ENCODE peak calls at places on chromosomes 7 and 10, in five cellular contexts. J is astrocyte of the spinal cord, Y is GM06990, T is fibroblast of lung, A is HFF-Myc. L is an unnamed sample.

GRCh38 chr7:135853499-135853898 is 104.9 kb upstream of the FAM180A start:
- DNase-seq in J (peak), T (peak), Y (no peak), A (peak), L (no peak)

GRCh38 chr7:155349601-155350331 is 52.1 kb downstream of the INSIG1 start:
- DNase-seq in J (no peak), Y (no peak), T (no peak), A (no peak), L (no peak)

GRCh38 chr7:27115161-27116018 is 12.9 kb upstream of the HOXA2 start:
- DNase-seq in A (no peak), Y (no peak), T (peak), J (peak), L (no peak)

GRCh38 chr7:135714534-135715009 is 13.4 kb downstream of the SLC13A4 start:
- DNase-seq in J (peak), A (no peak), T (peak), Y (no peak), L (no peak)

GRCh38 chr10:94005050-94005449 is 11.3 kb downstream of the PLCE1 start:
- DNase-seq in Y (no peak), T (peak), A (no peak), J (peak), L (no peak)

GRCh38 chr7:142804715-142805114 is 33.9 kb downstream of the PRSS2 start:
- DNase-seq in Y (no peak), A (no peak), T (no peak), J (no peak), L (no peak)

GRCh38 chr10:132563485-132564248 is 26.1 kb downstream of the INPP5A start:
- DNase-seq in A (no peak), T (peak), Y (peak), J (peak), L (peak)

GRCh38 chr10:90969148-90969547 is 48.3 kb upstream of the ANKRD1 start:
- DNase-seq in J (no peak), A (no peak), T (peak), Y (no peak), L (no peak)

GRCh38 chr7:47221826-47222225 is 360.1 kb downstream of the TNS3 start:
- DNase-seq in Y (no peak), A (no peak), T (peak), J (no peak), L (no peak)

GRCh38 chr10:60877066-60877776 is 66.8 kb downstream of the RHOBTB1 start:
- DNase-seq in Y (no peak), J (no peak), T (no peak), A (no peak), L (no peak)

GRCh38 chr7:106775552-106775936 is 89.5 kb upstream of the PIK3CG start:
- DNase-seq in J (peak), T (peak), Y (no peak), A (peak), L (no peak)

GRCh38 chr7:83173664-83174063 is 11.0 kb upstream of the PCLO start:
- DNase-seq in Y (no peak), A (no peak), J (no peak), T (no peak), L (no peak)

GRCh38 chr7:5704534-5704922 is 76.9 kb downstream of the RNF216 start:
- DNase-seq in Y (no peak), T (peak), A (no peak), J (peak), L (peak)

GRCh38 chr7:113936535-113936934 is 17.7 kb upstream of the PPP1R3A start:
- DNase-seq in J (no peak), A (no peak), Y (no peak), T (no peak), L (no peak)

GRCh38 chr10:3766046-3766761 is 18.8 kb downstream of the KLF6 start:
- DNase-seq in T (no peak), A (no peak), J (no peak), Y (no peak), L (no peak)

GRCh38 chr7:100432621-100433275 is 3.1 kb downstream of the MEPCE start:
- DNase-seq in J (no peak), A (no peak), T (no peak), Y (no peak), L (no peak)

GRCh38 chr10:101075775-101076174 is 14.0 kb downstream of the KAZALD1 start:
- DNase-seq in T (no peak), Y (no peak), J (no peak), A (no peak), L (no peak)

GRCh38 chr10:63437334-63437949 is 28.3 kb downstream of the JMJD1C start:
- DNase-seq in J (no peak), A (no peak), Y (no peak), T (peak), L (no peak)

GRCh38 chr7:157010588-157011332 is at the start of gene MNX1:
- DNase-seq in T (peak), Y (peak), A (no peak), J (no peak), L (peak)

GRCh38 chr10:119283818-119284217 is 76.4 kb downstream of the GRK5 start:
- DNase-seq in A (no peak), T (no peak), Y (peak), J (no peak), L (no peak)

GRCh38 chr7:74032191-74032490 is 4.2 kb downstream of the ELN start:
- DNase-seq in J (peak), Y (no peak), A (no peak), T (peak), L (peak)

GRCh38 chr10:79490400-79491081 is 21.8 kb upstream of the EIF5AL1 start:
- DNase-seq in Y (no peak), A (no peak), J (peak), T (peak), L (peak)

GRCh38 chr7:128707752-128708151 is 31.4 kb upstream of the CALU start:
- DNase-seq in A (no peak), Y (no peak), J (no peak), T (no peak), L (no peak)

GRCh38 chr7:1068656-1069055 is 19.3 kb upstream of the GPER1 start:
- DNase-seq in T (no peak), A (no peak), J (no peak), Y (no peak), L (no peak)

GRCh38 chr7:8480466-8480865 is 47.1 kb downstream of the NXPH1 start:
- DNase-seq in A (no peak), T (peak), J (peak), Y (no peak), L (no peak)

GRCh38 chr10:96719850-96720421 is 378 bp downstream of the PIK3AP1 start:
- DNase-seq in J (no peak), T (peak), Y (peak), A (no peak), L (peak)

GRCh38 chr7:70303780-70304179 is 705.5 kb downstream of the AUTS2 start:
- DNase-seq in T (no peak), A (no peak), J (no peak), Y (no peak), L (no peak)

GRCh38 chr10:84563355-84563754 is 235.0 kb downstream of the CCSER2 start:
- DNase-seq in J (no peak), T (no peak), Y (no peak), A (no peak), L (no peak)

GRCh38 chr10:5618829-5619228 is 47.6 kb downstream of the ASB13 start:
- DNase-seq in J (no peak), T (no peak), A (no peak), Y (no peak), L (peak)

GRCh38 chr7:92590711-92591310 is 621 bp upstream of the FAM133B start:
- DNase-seq in T (no peak), J (no peak), A (no peak), Y (no peak), L (no peak)

GRCh38 chr7:92589056-92589455 is 1.1 kb downstream of the FAM133B start:
- DNase-seq in Y (no peak), T (no peak), A (no peak), J (no peak), L (no peak)

GRCh38 chr7:92598310-92598981 is 8.3 kb upstream of the FAM133B start:
- DNase-seq in Y (no peak), T (no peak), J (no peak), A (no peak), L (no peak)

GRCh38 chr7:92595281-92595680 is 5.1 kb upstream of the FAM133B start:
- DNase-seq in T (peak), Y (no peak), A (peak), J (peak), L (no peak)

GRCh38 chr7:92594746-92595145 is 4.6 kb upstream of the FAM133B start:
- DNase-seq in J (no peak), Y (no peak), T (no peak), A (no peak), L (no peak)
- TF ChIP-seq CTCF in J (no peak), Y (no peak), T (no peak), A (no peak), L (no peak)

DNA sequence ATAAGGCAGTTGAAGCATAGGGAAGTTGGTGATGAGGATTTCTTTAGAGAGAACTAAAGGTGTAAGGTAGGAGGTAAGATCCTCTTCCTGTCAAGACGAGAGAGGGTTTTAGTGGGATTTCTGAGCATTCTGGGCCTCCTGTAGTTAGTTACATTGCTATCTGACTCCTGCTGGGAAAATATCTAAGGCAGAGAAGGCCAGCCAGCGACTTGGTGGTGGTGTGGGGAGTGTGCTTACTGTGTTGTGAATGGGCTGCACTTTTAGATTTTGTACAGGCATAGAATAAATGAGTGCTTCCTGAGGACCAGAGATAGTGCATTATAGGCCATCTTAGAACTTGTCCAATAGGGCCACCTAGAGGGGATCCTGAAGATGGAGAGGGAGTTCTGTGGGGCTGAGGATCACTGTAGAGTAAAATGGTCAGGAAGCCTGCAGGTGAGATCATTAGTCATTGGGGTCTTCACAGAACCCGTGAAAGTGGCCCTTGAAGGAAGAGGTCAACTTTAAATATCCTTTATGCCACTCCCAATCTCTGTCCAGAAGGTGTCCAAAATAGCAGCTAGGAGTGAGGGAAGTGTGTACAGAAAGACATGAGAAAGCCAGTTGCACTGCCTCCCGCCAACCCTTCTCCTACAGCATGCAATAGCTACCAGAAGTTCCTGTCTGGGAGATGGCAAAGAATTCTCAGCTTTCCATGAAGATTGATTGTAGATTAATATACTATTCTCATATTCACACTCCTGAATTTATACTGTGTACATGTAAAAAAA is 266.6 kb downstream of the POLR1F start:
- DNase-seq in T (peak), A (peak), J (peak), Y (no peak), L (no peak)
- TF ChIP-seq CTCF in T (peak), A (peak), J (peak), Y (peak), L (no peak)

GRCh38 chr7:158407581-158408331 is 179.9 kb downstream of the PTPRN2 start:
- DNase-seq in J (peak), T (peak), A (no peak), Y (no peak), L (no peak)
- TF ChIP-seq CTCF in J (peak), T (peak), A (no peak), Y (peak), L (no peak)

DNA sequence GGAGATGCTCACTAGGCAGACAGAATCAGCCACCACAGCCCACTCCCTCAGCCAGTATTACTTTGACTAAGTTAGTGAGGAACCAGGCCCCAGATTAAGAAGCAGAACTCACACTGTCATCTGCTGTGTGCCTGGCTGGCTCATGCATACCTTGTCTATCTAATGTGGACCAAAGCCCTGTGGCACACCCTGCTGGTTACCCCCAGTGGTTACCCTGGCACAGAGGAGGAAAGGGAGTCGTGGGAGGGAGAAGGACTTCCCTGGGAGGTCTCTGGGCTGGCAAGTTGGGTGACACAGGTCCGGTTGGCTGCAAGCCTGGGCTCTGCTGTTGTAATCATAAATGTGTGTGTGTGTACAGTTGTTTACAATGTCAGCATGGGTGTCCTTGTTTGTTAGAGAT is 7.5 kb upstream of the SH2D4B start:
- DNase-seq in A (no peak), T (peak), J (no peak), Y (no peak), L (no peak)
- TF ChIP-seq CTCF in A (peak), T (peak), J (peak), Y (peak), L (no peak)